ENCODE peak calls at places on chromosomes 6 and 20, in four cellular contexts. T, E, S and H are unnamed samples. For H3K4me1, the result is how much of the 10 kb centered on the place peaks cover.

GRCh38 chr6:43947860-43948259 is 177.8 kb downstream of the VEGFA start:
- DNase-seq in E (no peak), S (no peak), T (peak), H (no peak)

GRCh38 chr6:22828179-22829062 is 259.1 kb downstream of the HDGFL1 start:
- DNase-seq in T (peak), S (peak), E (peak), H (peak)

GRCh38 chr6:31776961-31777666 is at the start of gene VWA7:
- DNase-seq in S (peak), E (peak), T (no peak), H (no peak)

GRCh38 chr20:59412896-59413295 is 112.5 kb downstream of the EDN3 start:
- DNase-seq in E (no peak), T (peak), S (peak), H (peak)

GRCh38 chr20:316316-317068 is 8.9 kb upstream of the SOX12 start:
- DNase-seq in E (peak), T (no peak), S (no peak), H (no peak)

GRCh38 chr20:53899351-53900167 is 170.8 kb downstream of the BCAS1 start:
- DNase-seq in S (no peak), T (no peak), E (peak), H (no peak)

GRCh38 chr6:167005350-167006159 is 6.4 kb downstream of the CEP43 start:
- DNase-seq in E (no peak), S (no peak), T (no peak), H (no peak)

GRCh38 chr6:27601668-27602254 is 128.9 kb upstream of the ZNF184 start:
- DNase-seq in E (peak), T (peak), S (peak), H (no peak)

GRCh38 chr20:51661609-51662178 is 106.5 kb downstream of the ATP9A start:
- DNase-seq in E (peak), S (no peak), T (no peak), H (no peak)

GRCh38 chr6:8103726-8104125 is 1.4 kb upstream of the EEF1E1 start:
- DNase-seq in T (no peak), E (no peak), S (no peak), H (no peak)

GRCh38 chr6:33049323-33049722 is 24.1 kb downstream of the HLA-DPA1 start:
- DNase-seq in S (no peak), E (no peak), T (peak), H (no peak)

GRCh38 chr6:37038297-37039198 is 33.1 kb downstream of the FGD2 start:
- DNase-seq in E (no peak), T (no peak), S (no peak), H (no peak)

GRCh38 chr6:164097557-164098398 is 683.3 kb downstream of the QKI start:
- DNase-seq in E (peak), S (no peak), T (peak), H (no peak)

GRCh38 chr6:118565317-118565960 is 17.3 kb downstream of the PLN start:
- DNase-seq in E (peak), T (no peak), S (no peak), H (no peak)

GRCh38 chr6:3549314-3549940 is 92.6 kb upstream of the SLC22A23 start:
- DNase-seq in T (no peak), S (peak), E (no peak), H (no peak)

GRCh38 chr6:144162977-144163376 is 12.7 kb downstream of the STX11 start:
- DNase-seq in T (no peak), S (no peak), E (no peak), H (no peak)

GRCh38 chr20:21661488-21662055 is 43.9 kb upstream of the PAX1 start:
- DNase-seq in E (no peak), T (no peak), S (no peak), H (no peak)

GRCh38 chr6:129402244-129402643 is 307.7 kb downstream of the ARHGAP18 start:
- DNase-seq in E (peak), S (no peak), T (no peak), H (no peak)

GRCh38 chr6:28606424-28607391 is 81.0 kb downstream of the GPX5 start:
- DNase-seq in S (peak), T (peak), E (peak), H (peak)

GRCh38 chr6:83853178-83853967 is at the start of gene RIPPLY2:
- DNase-seq in T (peak), S (peak), E (peak), H (peak)

GRCh38 chr20:59124326-59125029 is 39.1 kb upstream of the ZNF831 start:
- DNase-seq in T (no peak), E (no peak), S (no peak), H (no peak)

GRCh38 chr20:34709836-34710567 is 5.9 kb downstream of the TP53INP2 start:
- DNase-seq in S (no peak), E (peak), T (peak), H (peak)

GRCh38 chr6:3383525-3383924 is 73.3 kb downstream of the SLC22A23 start:
- DNase-seq in T (no peak), S (no peak), E (peak), H (no peak)

DNA sequence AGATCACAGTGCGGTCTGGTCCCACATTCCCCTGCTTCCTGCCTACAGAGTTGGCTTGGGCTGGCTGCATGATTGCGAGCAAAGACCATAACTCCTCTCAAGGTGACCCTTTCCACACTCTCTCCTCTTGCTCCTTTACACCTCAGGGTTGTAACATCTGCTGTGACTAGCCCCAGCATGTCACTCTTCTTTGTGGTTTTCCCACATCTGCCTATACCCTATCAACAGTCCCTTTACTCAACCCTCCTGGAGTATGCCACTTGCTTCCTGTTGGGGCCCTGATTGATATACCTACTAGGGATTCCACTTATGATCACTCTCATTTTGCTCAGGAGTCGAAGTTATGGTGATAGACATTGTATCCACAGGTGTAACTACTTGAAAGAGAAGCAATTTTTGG is 58.9 kb upstream of the SGK1 start:
- DNase-seq in E (no peak), T (no peak), S (no peak), H (no peak)
- H2BK12ac ChIP-seq in E (peak), T (no peak), S (no peak), H (no peak)

GRCh38 chr20:6533828-6534388 is 233.6 kb upstream of the BMP2 start:
- DNase-seq in E (peak), T (no peak), S (no peak), H (no peak)
- H2BK5ac ChIP-seq in E (no peak), T (no peak), S (no peak), H (no peak)

DNA sequence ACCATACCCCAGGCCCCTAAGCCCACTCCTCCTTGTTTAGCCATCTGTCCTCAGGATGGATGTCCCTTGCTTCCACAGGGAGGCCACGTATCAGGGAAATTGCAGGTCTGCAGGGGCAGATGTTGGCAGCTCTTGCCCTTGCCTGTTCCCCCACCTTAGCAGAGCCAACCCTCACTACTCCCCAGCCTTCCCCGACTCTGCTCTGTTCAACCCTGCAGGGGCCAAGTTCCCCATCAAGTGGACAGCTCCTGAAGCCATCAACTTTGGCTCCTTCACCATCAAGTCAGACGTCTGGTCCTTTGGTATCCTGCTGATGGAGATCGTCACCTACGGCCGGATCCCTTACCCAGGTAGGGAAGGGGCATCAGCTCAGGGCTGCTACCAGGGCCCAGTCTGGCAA is 10.7 kb upstream of the TM9SF4 start:
- DNase-seq in T (no peak), E (no peak), S (no peak), H (no peak)
- H3K4me1 ChIP-seq in T (under half), E (under half), S (under half), H (under half)

DNA sequence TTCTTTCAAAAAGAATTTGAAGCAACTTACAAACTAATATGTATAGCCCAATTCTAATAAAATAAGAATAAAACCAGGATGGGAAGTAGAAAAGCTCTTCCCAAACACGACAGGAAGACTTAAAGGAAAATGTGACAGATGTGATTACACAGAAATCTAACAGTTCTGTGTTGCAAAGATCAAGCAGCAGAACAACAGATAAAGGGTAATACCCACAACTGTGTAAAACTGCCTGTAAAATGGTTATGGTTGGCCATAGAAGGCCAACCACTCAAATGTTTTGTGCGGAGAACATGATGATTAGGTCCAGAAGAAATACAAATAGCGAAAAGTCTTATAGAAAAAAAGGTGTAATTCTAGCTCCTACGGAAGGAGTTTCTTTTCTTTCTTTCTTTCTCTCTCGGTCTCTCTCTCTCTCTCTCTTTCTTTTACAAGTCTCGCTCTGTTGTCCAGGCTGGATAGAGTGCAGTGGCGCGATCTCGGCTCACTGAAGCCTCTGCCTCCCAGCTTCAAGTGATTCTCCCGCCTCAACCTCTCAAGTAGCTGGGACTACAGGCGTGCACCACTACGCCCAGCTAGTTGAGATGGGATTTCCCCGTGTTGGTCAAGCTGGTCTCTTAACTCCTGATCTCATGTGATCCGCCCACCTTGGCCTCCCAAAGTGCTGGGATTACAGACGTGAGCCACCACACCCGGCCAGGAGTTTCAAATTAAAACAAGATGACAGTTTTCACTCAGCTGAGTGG is 128.5 kb downstream of the QRSL1 start:
- DNase-seq in S (no peak), T (no peak), E (no peak), H (no peak)
- H2BK12ac ChIP-seq in S (no peak), T (no peak), E (no peak), H (no peak)

DNA sequence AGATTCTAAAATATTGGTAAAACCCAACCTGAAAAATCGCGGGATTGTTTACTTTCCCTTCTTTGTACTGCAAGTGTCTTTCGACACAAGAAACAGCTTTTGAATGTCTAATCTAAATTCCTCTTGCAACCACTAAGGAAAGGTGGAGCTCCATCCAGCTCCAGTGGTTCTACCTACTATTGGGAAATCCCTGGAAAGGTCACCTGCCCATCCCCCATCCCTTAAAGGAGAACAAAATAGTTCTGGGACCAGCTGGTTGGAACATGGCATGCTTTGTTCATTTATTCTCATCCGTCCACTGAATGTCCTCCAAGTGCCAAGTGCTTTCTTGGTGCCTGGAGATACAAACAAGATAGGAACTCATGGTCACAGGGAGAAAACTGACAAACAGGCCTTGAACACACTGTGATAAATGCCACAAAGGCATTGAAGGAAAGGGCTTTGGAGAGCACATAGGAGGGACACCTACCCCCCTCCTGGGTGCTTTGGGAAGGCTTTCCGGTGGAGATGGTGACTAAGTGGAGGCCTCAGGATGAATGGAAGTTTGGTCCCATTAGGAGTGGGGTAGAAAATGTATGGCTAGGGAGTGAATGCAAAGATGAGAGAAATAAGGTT is 2.3 kb upstream of the CITED2 start:
- DNase-seq in S (no peak), E (peak), T (no peak), H (no peak)
- H2BK5ac ChIP-seq in S (no peak), E (no peak), T (no peak), H (no peak)

DNA sequence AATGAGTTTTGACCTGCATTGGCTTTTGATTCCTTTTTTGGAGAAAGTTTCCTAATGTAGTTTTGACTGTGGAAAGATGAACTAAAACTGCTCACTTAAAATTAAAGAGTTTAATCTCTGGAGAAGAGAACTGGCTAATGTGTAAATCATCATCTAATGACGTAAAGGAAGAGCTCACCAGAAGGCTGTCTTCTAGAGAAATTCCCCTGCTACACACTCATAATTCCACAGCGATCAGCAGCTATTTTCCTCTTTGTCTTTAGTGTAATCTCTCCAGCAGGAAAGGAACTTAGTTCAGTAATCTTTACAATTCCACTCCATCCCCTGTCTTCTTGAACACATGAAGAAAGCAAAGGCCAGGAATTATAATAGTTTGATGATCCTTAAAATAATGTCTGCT is 15.8 kb downstream of the SPTLC3 start:
- DNase-seq in E (no peak), S (no peak), T (no peak), H (no peak)
- H3K4me1 ChIP-seq in E (under half), S (under half), T (under half), H (under half)

DNA sequence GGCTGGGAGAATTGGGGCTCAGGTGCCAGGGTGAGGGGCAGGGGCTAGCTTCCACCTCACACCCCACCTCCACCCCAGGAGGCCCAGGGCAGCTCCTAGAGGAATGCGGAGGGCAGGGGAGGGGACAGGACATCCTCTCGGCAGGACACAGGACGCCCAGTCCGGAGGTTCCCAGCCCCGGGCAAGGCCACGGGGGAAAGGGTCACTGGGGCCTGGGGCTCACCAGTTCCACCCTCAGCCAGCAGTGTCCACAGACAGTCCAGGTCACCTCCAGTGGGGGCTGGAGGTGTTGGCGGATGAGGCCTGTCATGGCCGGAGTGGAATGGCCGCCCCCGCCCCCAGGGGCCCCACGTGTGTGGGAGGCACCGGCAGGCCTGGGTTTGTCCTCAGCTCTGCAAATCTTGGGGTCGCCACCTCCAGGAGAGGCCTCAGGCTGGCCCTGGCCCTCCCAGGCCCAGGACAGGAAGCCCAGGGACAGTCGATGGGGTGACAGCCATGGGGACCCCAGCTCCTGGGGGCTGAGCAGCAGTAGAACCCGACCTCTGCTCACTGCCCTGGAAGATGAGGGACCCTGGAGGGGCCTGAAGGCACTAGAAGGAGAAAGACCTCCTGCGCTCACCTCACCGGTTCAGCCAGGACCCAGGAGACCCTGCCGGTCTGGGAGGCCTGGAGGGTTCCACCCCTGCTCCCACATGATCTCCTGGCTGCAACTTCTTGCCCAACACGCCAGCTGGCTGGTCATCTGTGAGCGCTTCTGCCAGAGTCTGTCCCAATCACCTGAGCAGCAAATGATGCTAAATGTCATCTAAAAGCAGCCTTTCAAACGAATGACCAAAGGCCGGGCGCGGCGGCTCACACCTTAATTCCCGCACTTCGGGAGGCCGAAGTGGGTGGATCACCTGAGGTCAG is 13.0 kb upstream of the ABHD16B start:
- DNase-seq in S (peak), T (peak), E (no peak), H (no peak)
- H2BK12ac ChIP-seq in S (peak), T (no peak), E (peak), H (peak)

GRCh38 chr6:25061289-25061945 is 125.7 kb upstream of the RIPOR2 start:
- DNase-seq in T (no peak), E (no peak), S (no peak), H (peak)
- H2BK5ac ChIP-seq in T (no peak), E (no peak), S (peak), H (no peak)